ENCODE peak calls at places on chromosomes 2 and 18, in six cellular contexts. One of them, this sample, is unnamed.

GRCh38 chr2:9226458-9227380 is 20.1 kb downstream of the ASAP2 start:
- DNase-seq in ovary: no peak
- DNase-seq in IMR-90: no peak
- DNase-seq in lower lobe of right lung: no peak
- DNase-seq in prostate gland: no peak
- DNase-seq in aorta: no peak
- DNase-seq in this sample: peak

GRCh38 chr2:156399950-156400703 is 36.1 kb upstream of the GPD2 start:
- DNase-seq in ovary: peak
- DNase-seq in IMR-90: peak
- DNase-seq in lower lobe of right lung: peak
- DNase-seq in prostate gland: peak
- DNase-seq in aorta: peak
- DNase-seq in this sample: peak

GRCh38 chr2:238096311-238097011 is 3.7 kb upstream of the ESPNL start:
- DNase-seq in ovary: no peak
- DNase-seq in IMR-90: no peak
- DNase-seq in lower lobe of right lung: no peak
- DNase-seq in prostate gland: no peak
- DNase-seq in aorta: peak
- DNase-seq in this sample: no peak

GRCh38 chr2:29430382-29431112 is 315.3 kb downstream of the CLIP4 start:
- DNase-seq in ovary: no peak
- DNase-seq in IMR-90: no peak
- DNase-seq in lower lobe of right lung: no peak
- DNase-seq in prostate gland: no peak
- DNase-seq in aorta: no peak
- DNase-seq in this sample: no peak

GRCh38 chr2:119608553-119608952 is 64.3 kb downstream of the CFAP221 start:
- DNase-seq in ovary: no peak
- DNase-seq in IMR-90: no peak
- DNase-seq in lower lobe of right lung: no peak
- DNase-seq in prostate gland: no peak
- DNase-seq in aorta: no peak
- DNase-seq in this sample: no peak

GRCh38 chr2:216774620-216775019 is 79.3 kb upstream of the IGFBP5 start:
- DNase-seq in ovary: no peak
- DNase-seq in IMR-90: peak
- DNase-seq in lower lobe of right lung: no peak
- DNase-seq in prostate gland: no peak
- DNase-seq in aorta: peak
- DNase-seq in this sample: no peak

GRCh38 chr2:99971326-99971965 is 170.9 kb downstream of the AFF3 start:
- DNase-seq in ovary: no peak
- DNase-seq in IMR-90: peak
- DNase-seq in lower lobe of right lung: no peak
- DNase-seq in prostate gland: no peak
- DNase-seq in aorta: no peak
- DNase-seq in this sample: no peak

GRCh38 chr2:108316194-108316880 is 27.6 kb downstream of the SULT1C2 start:
- DNase-seq in ovary: no peak
- DNase-seq in IMR-90: no peak
- DNase-seq in lower lobe of right lung: no peak
- DNase-seq in prostate gland: no peak
- DNase-seq in aorta: no peak
- DNase-seq in this sample: peak

GRCh38 chr2:1140389-1141003 is 189.8 kb downstream of the SNTG2 start:
- DNase-seq in ovary: no peak
- DNase-seq in IMR-90: no peak
- DNase-seq in lower lobe of right lung: no peak
- DNase-seq in prostate gland: no peak
- DNase-seq in aorta: no peak
- DNase-seq in this sample: no peak

GRCh38 chr18:47996091-47996541 is 65.7 kb upstream of the SMAD2 start:
- DNase-seq in ovary: no peak
- DNase-seq in IMR-90: no peak
- DNase-seq in lower lobe of right lung: no peak
- DNase-seq in prostate gland: no peak
- DNase-seq in aorta: no peak
- DNase-seq in this sample: no peak
- H3K4me3 ChIP-seq in ovary: no peak
- H3K4me3 ChIP-seq in IMR-90: no peak
- H3K4me3 ChIP-seq in lower lobe of right lung: no peak
- H3K4me3 ChIP-seq in prostate gland: no peak
- H3K4me3 ChIP-seq in aorta: no peak
- H3K4me3 ChIP-seq in this sample: no peak

DNA sequence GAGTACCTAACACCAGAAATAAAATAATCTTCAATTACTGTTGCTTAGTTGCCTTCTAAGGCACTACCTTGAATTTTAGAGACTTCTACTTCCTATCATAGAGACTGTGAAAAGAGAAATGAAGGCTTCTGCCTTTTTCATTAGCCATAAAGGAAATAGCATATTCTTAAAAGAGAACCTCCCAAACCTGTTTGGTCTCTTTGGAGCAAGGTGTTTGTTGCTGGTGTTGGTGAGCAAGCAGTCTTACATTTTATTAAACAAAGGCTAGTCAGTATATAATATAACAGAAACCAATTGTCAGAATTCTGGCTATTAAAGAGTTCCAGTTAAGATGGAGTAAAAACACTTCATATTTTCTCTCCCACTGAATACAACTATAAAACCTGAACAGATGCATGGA is 116.4 kb downstream of the TAF4B start:
- DNase-seq in ovary: no peak
- DNase-seq in IMR-90: no peak
- DNase-seq in lower lobe of right lung: no peak
- DNase-seq in prostate gland: peak
- DNase-seq in aorta: no peak
- DNase-seq in this sample: no peak
- H3K27ac ChIP-seq in ovary: no peak
- H3K27ac ChIP-seq in IMR-90: no peak
- H3K27ac ChIP-seq in lower lobe of right lung: no peak
- H3K27ac ChIP-seq in prostate gland: no peak
- H3K27ac ChIP-seq in aorta: no peak
- H3K27ac ChIP-seq in this sample: no peak

DNA sequence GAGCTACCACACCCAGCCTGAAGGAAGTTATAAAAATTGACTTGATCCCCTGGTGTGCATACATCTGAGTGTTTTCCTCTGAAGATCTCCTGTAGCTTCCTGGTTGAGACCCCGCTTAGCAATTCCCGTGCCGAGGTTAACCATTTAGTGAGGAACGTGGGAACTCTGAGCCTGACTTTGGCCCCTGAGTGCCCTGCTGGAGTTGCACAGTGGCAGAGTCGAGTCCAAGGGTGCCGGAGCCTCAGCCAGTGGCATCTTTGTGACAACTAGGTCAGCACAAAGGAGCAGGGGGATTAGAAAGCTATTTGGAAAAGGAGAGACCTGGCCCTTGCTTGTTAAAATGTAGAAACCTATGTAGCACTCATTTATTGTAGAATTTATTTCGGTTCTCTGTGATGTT is 561.2 kb upstream of the SALL3 start:
- DNase-seq in ovary: no peak
- DNase-seq in IMR-90: no peak
- DNase-seq in lower lobe of right lung: no peak
- DNase-seq in prostate gland: no peak
- DNase-seq in aorta: no peak
- DNase-seq in this sample: no peak
- H3K4me3 ChIP-seq in ovary: no peak
- H3K4me3 ChIP-seq in IMR-90: no peak
- H3K4me3 ChIP-seq in lower lobe of right lung: no peak
- H3K4me3 ChIP-seq in prostate gland: no peak
- H3K4me3 ChIP-seq in aorta: no peak
- H3K4me3 ChIP-seq in this sample: no peak

GRCh38 chr2:152176113-152176714 is 651 bp upstream of the STAM2 start:
- DNase-seq in ovary: no peak
- DNase-seq in IMR-90: peak
- DNase-seq in lower lobe of right lung: no peak
- DNase-seq in prostate gland: no peak
- DNase-seq in aorta: no peak
- DNase-seq in this sample: no peak
- H3K27ac ChIP-seq in ovary: peak
- H3K27ac ChIP-seq in IMR-90: peak
- H3K27ac ChIP-seq in lower lobe of right lung: peak
- H3K27ac ChIP-seq in prostate gland: peak
- H3K27ac ChIP-seq in aorta: peak
- H3K27ac ChIP-seq in this sample: peak

GRCh38 chr2:207078186-207078798 is 87.5 kb downstream of the KLF7 start:
- DNase-seq in ovary: no peak
- DNase-seq in IMR-90: no peak
- DNase-seq in lower lobe of right lung: no peak
- DNase-seq in prostate gland: no peak
- DNase-seq in aorta: no peak
- DNase-seq in this sample: no peak
- H3K4me3 ChIP-seq in ovary: no peak
- H3K4me3 ChIP-seq in IMR-90: no peak
- H3K4me3 ChIP-seq in lower lobe of right lung: no peak
- H3K4me3 ChIP-seq in prostate gland: no peak
- H3K4me3 ChIP-seq in aorta: no peak
- H3K4me3 ChIP-seq in this sample: no peak

DNA sequence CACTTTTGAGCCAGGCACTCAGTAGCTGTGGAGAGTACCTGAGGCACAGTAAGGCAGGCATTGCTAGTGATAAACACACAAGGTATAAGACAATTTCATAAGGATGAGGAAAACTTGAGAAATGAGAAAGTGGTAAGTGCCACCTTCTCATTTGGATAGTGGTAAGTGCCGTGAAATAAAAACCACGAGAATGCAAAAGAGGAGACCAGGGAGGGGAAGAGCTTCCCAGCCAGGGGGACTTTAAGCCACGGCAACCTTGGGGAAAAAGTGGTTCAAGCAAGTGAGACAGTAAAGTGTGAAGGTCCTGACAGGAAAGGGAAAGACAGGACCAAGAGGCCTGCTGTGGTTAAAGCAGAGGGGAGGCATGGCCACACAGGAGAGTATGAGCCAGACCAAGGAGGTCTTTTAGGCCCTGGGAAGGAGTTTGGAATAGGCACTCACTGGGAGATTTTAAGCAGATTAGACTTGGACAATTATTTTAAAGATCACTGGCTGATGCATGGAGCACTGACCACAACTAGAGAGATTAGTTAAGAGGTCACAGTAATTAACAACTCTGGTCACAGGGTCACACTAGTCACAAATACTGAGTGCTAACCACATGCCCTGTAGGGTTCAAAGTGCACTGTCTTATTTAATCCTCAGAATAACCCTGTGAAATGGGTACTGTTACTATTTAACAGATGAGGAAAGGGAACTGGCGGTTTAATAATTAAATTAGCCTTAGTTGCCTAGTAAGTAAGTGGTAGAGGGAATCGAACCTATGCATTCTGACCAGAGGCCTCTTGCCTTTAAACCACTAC is 50.1 kb downstream of the THOC1 start:
- DNase-seq in ovary: no peak
- DNase-seq in IMR-90: no peak
- DNase-seq in lower lobe of right lung: no peak
- DNase-seq in prostate gland: no peak
- DNase-seq in aorta: no peak
- DNase-seq in this sample: no peak
- H3K27ac ChIP-seq in ovary: no peak
- H3K27ac ChIP-seq in IMR-90: no peak
- H3K27ac ChIP-seq in lower lobe of right lung: no peak
- H3K27ac ChIP-seq in prostate gland: no peak
- H3K27ac ChIP-seq in aorta: no peak
- H3K27ac ChIP-seq in this sample: no peak

DNA sequence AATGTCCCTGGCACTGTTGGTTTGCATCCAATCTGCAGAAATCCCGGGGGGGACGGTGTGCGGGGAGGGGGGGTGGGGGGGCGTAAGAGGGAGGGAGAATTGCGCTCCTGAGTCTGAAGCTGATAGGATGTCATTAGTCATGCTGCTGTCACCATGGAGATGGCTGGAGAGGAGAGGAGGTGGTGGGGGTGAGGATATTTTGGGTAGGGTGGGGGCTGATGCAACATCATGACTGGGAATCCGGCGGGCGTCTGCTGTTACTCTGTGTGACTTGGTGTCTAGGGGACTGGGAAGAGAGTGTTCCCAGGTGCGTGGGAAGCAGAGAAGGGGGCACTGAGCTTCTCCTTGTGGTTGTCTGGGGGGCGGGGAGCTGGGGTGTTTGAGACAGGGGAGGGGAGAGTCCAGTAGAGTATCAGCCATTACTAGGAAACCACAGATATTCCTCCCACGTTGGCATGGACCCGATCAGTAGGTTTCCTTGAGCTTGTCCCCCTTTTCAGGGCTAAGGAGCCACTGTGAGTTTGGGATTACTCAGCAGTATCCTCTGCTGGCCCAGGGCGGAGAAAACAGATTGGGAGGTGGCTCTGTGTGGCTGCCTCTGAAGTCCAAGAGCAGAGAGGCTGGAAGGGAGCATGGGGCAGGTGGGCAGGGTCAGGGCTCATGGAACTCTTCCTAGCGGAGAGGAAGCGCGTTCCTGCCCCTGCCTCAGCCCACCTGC is 18.9 kb downstream of the TET3 start:
- DNase-seq in ovary: peak
- DNase-seq in IMR-90: peak
- DNase-seq in lower lobe of right lung: no peak
- DNase-seq in prostate gland: no peak
- DNase-seq in aorta: no peak
- DNase-seq in this sample: no peak
- H3K4me3 ChIP-seq in ovary: peak
- H3K4me3 ChIP-seq in IMR-90: peak
- H3K4me3 ChIP-seq in lower lobe of right lung: no peak
- H3K4me3 ChIP-seq in prostate gland: peak
- H3K4me3 ChIP-seq in aorta: no peak
- H3K4me3 ChIP-seq in this sample: no peak

DNA sequence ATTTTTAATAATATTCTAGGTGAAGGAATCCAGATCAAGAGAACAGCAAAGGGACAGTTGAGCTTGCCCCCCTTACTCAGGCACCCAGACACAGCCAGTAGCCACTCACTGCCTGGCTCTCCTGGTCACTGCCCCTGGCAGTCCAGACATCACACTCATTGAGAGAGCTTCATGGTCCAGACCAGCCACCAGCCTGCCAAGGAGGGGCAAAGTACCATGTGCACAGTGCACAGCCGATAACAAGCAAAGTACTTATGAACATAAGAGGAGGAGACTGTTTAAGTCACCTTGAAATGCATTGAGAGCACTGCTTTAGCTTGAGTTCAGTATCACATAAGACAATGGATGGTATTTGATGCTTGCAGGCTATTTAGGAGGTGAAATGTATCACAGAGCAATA is 21.6 kb upstream of the CYRIA start:
- DNase-seq in ovary: no peak
- DNase-seq in IMR-90: no peak
- DNase-seq in lower lobe of right lung: no peak
- DNase-seq in prostate gland: no peak
- DNase-seq in aorta: no peak
- DNase-seq in this sample: no peak
- H3K27ac ChIP-seq in ovary: no peak
- H3K27ac ChIP-seq in IMR-90: no peak
- H3K27ac ChIP-seq in lower lobe of right lung: no peak
- H3K27ac ChIP-seq in prostate gland: no peak
- H3K27ac ChIP-seq in aorta: no peak
- H3K27ac ChIP-seq in this sample: no peak

GRCh38 chr2:217933326-217933993 is 69.3 kb downstream of the TNS1 start:
- DNase-seq in ovary: no peak
- DNase-seq in IMR-90: no peak
- DNase-seq in lower lobe of right lung: peak
- DNase-seq in prostate gland: no peak
- DNase-seq in aorta: peak
- DNase-seq in this sample: no peak
- H3K4me3 ChIP-seq in ovary: no peak
- H3K4me3 ChIP-seq in IMR-90: no peak
- H3K4me3 ChIP-seq in lower lobe of right lung: peak
- H3K4me3 ChIP-seq in prostate gland: no peak
- H3K4me3 ChIP-seq in aorta: peak
- H3K4me3 ChIP-seq in this sample: no peak

GRCh38 chr18:73163236-73163635 is 295.4 kb upstream of the NETO1 start:
- DNase-seq in ovary: no peak
- DNase-seq in IMR-90: no peak
- DNase-seq in lower lobe of right lung: no peak
- DNase-seq in prostate gland: no peak
- DNase-seq in aorta: no peak
- DNase-seq in this sample: no peak
- H3K27ac ChIP-seq in ovary: no peak
- H3K27ac ChIP-seq in IMR-90: no peak
- H3K27ac ChIP-seq in lower lobe of right lung: no peak
- H3K27ac ChIP-seq in prostate gland: no peak
- H3K27ac ChIP-seq in aorta: no peak
- H3K27ac ChIP-seq in this sample: no peak